ENCODE peak calls at places on chromosomes 6 and 20, in five cellular contexts. C, K, L, X and B are unnamed samples.

GRCh38 chr6:21500894-21501293 is 92.7 kb upstream of the SOX4 start:
- DNase-seq in L (no peak), C (no peak), X (no peak), K (no peak), B (peak)

GRCh38 chr6:130337534-130337933 is 28.3 kb upstream of the TMEM200A start:
- DNase-seq in K (peak), X (no peak), C (no peak), L (no peak), B (no peak)

GRCh38 chr6:35016417-35017221 is 124.5 kb downstream of the TCP11 start:
- DNase-seq in L (no peak), X (no peak), C (no peak), K (peak), B (no peak)

GRCh38 chr6:164749126-164749758 is 560.2 kb downstream of the C6orf118 start:
- DNase-seq in C (no peak), K (peak), X (no peak), L (no peak), B (no peak)

GRCh38 chr6:139014945-139015344 is 13.6 kb upstream of the ABRACL start:
- DNase-seq in X (no peak), K (no peak), L (no peak), C (no peak), B (no peak)

GRCh38 chr20:51129201-51129671 is 106.3 kb upstream of the KCNG1 start:
- DNase-seq in X (no peak), K (no peak), L (no peak), C (no peak), B (no peak)

GRCh38 chr20:47320990-47321805 is 35.3 kb downstream of the ZMYND8 start:
- DNase-seq in K (no peak), C (no peak), L (no peak), X (no peak), B (no peak)

GRCh38 chr6:168684471-168684870 is 243.5 kb downstream of the SMOC2 start:
- DNase-seq in K (no peak), C (no peak), L (no peak), X (no peak), B (no peak)

GRCh38 chr6:2765896-2766766 is 938 bp downstream of the WRNIP1 start:
- DNase-seq in C (no peak), K (no peak), X (peak), L (peak), B (peak)

GRCh38 chr6:121441477-121441876 is 6.0 kb downstream of the GJA1 start:
- DNase-seq in L (no peak), C (no peak), X (no peak), K (no peak), B (no peak)

GRCh38 chr6:16276991-16277981 is 38.9 kb downstream of the GMPR start:
- DNase-seq in K (peak), C (no peak), L (peak), X (no peak), B (peak)

GRCh38 chr6:84554706-84555105 is 209.7 kb downstream of the TBX18 start:
- DNase-seq in L (no peak), K (no peak), X (no peak), C (no peak), B (no peak)

GRCh38 chr6:12381587-12381986 is 91.4 kb downstream of the EDN1 start:
- DNase-seq in K (no peak), L (no peak), X (no peak), C (no peak), B (no peak)

GRCh38 chr6:28947831-28948270 is 24.1 kb upstream of the TRIM27 start:
- DNase-seq in L (no peak), X (no peak), K (no peak), C (no peak), B (no peak)